ENCODE peak calls at places on chromosomes 6 and 20, in four cellular contexts. R is stimulated activated CD4-positive, alpha-beta T cell treated with anti-CD3 and anti-CD28 coated beads, Interleukin-15, amount 100 ng/mL, for 24 hours; I is amniotic stem cell; E is KBM-7. F is an unnamed sample.

GRCh38 chr6:128208078-128208477 is 307.2 kb upstream of the THEMIS start:
- DNase-seq in I (no peak), R (no peak), E (no peak), F (no peak)

GRCh38 chr6:38443341-38443740 is 196.4 kb downstream of the BTBD9 start:
- DNase-seq in I (no peak), R (no peak), E (peak), F (no peak)

GRCh38 chr6:82691997-82692396 is 328.4 kb downstream of the TPBG start:
- DNase-seq in E (no peak), I (no peak), R (no peak), F (no peak)

GRCh38 chr6:73388433-73388799 is 6.2 kb upstream of the DDX43 start:
- DNase-seq in E (no peak), R (no peak), I (no peak), F (no peak)

GRCh38 chr20:31708839-31709534 is 13.7 kb downstream of the BCL2L1 start:
- DNase-seq in I (no peak), R (no peak), E (no peak), F (no peak)

GRCh38 chr6:28809947-28810654 is 113.7 kb downstream of the TRIM27 start:
- DNase-seq in I (no peak), E (peak), R (no peak), F (no peak)

GRCh38 chr6:11391934-11392777 is 145.4 kb upstream of the TMEM170B start:
- DNase-seq in R (no peak), E (no peak), I (no peak), F (no peak)

GRCh38 chr6:155440758-155441157 is 14.9 kb downstream of the NOX3 start:
- DNase-seq in E (no peak), R (no peak), I (no peak), F (no peak)

GRCh38 chr20:49308875-49309274 is 31.0 kb upstream of the ZNFX1 start:
- DNase-seq in I (no peak), E (no peak), R (no peak), F (no peak)

GRCh38 chr6:55423933-55424332 is 96.7 kb downstream of the GFRAL start:
- DNase-seq in R (no peak), I (no peak), E (no peak), F (no peak)

GRCh38 chr6:23692184-23692583 is 433.8 kb upstream of the NRSN1 start:
- DNase-seq in R (no peak), E (no peak), I (no peak), F (no peak)

GRCh38 chr6:36075656-36076055 is 48.0 kb downstream of the MAPK14 start:
- DNase-seq in E (no peak), I (no peak), R (no peak), F (no peak)

GRCh38 chr20:19834783-19835182 is 76.7 kb downstream of the RIN2 start:
- DNase-seq in E (no peak), I (no peak), R (no peak), F (no peak)

GRCh38 chr20:8678098-8678776 is 390.6 kb upstream of the PLCB4 start:
- DNase-seq in R (no peak), E (no peak), I (no peak), F (no peak)

F was measured in stimulated activated CD8-positive, alpha-beta memory T cell treated with anti-CD3 and anti-CD28 coated beads, Interleukin-7, amount 100 ng/mL, for 24 hours.